ENCODE peak calls at places on chromosomes 3 and 15, in five cellular contexts. M, F, L, X and Z are unnamed samples.

GRCh38 chr3:106135451-106136160 is 266.8 kb upstream of the CBLB start:
- DNase-seq in M (no peak), F (no peak), L (no peak), X (no peak), Z (no peak)

GRCh38 chr3:7285502-7285901 is 424.6 kb downstream of the GRM7 start:
- DNase-seq in M (no peak), F (peak), L (peak), X (no peak), Z (peak)

GRCh38 chr15:59299919-59300617 is 72.6 kb downstream of the MYO1E start:
- DNase-seq in M (peak), F (peak), L (no peak), X (no peak), Z (peak)

GRCh38 chr15:65087873-65088642 is 11.5 kb downstream of the KBTBD13 start:
- DNase-seq in M (peak), F (no peak), L (no peak), X (no peak), Z (no peak)

GRCh38 chr3:120102674-120103073 is 8.4 kb upstream of the GSK3B start:
- DNase-seq in M (no peak), F (no peak), L (no peak), X (no peak), Z (peak)

GRCh38 chr3:52798978-52799476 is 4.4 kb downstream of the ITIH3 start:
- DNase-seq in M (peak), F (peak), L (peak), X (peak), Z (no peak)

GRCh38 chr3:126127904-126128303 is 44.0 kb upstream of the SLC41A3 start:
- DNase-seq in M (peak), F (no peak), L (no peak), X (no peak), Z (no peak)

GRCh38 chr15:52306270-52306669 is 10.7 kb upstream of the MYO5C start:
- DNase-seq in M (no peak), F (no peak), L (no peak), X (no peak), Z (no peak)

GRCh38 chr3:108410531-108410984 is 99.8 kb downstream of the MYH15 start:
- DNase-seq in M (no peak), F (no peak), L (no peak), X (no peak), Z (no peak)